ENCODE peak calls at places on chromosomes 11 and 22, in ten cellular contexts. M, P, J, Y, N, B, I, H, S and A are unnamed samples.

GRCh38 chr11:110196241-110196754 is 100.1 kb downstream of the RDX start:
- DNase-seq in M (no peak), P (peak; percentile 89), J (peak; percentile 90), Y (no peak), N (no peak), B (no peak), I (no peak), H (peak; percentile 27), S (peak; percentile 94), A (peak; percentile 79)

GRCh38 chr22:39318507-39319283 is 728 bp downstream of the RPL3 start:
- DNase-seq in M (no peak), P (no peak), J (no peak), Y (no peak), N (no peak), B (no peak), I (no peak), H (no peak), S (peak; percentile 18), A (no peak)

GRCh38 chr11:108160970-108161566 is 39.7 kb downstream of the ACAT1 start:
- DNase-seq in M (no peak), P (no peak), J (no peak), Y (no peak), N (no peak), B (no peak), I (no peak), H (no peak), S (no peak), A (no peak)

GRCh38 chr11:113881856-113882255 is 6.5 kb upstream of the USP28 start:
- DNase-seq in M (no peak), P (no peak), J (no peak), Y (no peak), N (no peak), B (no peak), I (no peak), H (no peak), S (no peak), A (no peak)

GRCh38 chr11:132064987-132065620 is 694.7 kb downstream of the NTM start:
- DNase-seq in M (no peak), P (peak; percentile 99), J (peak; percentile 100), Y (no peak), N (no peak), B (no peak), I (no peak), H (no peak), S (peak; percentile 95), A (peak; percentile 94)

GRCh38 chr11:95884364-95884763 is 39.5 kb downstream of the MTMR2 start:
- DNase-seq in M (no peak), P (peak; percentile 54), J (peak; percentile 14), Y (no peak), N (no peak), B (no peak), I (no peak), H (no peak), S (peak; percentile 70), A (peak; percentile 40)

GRCh38 chr11:20008870-20009644 is 151.2 kb downstream of the DBX1 start:
- DNase-seq in M (no peak), P (no peak), J (no peak), Y (no peak), N (no peak), B (no peak), I (no peak), H (no peak), S (no peak), A (no peak)

GRCh38 chr11:6927030-6927617 is 898 bp downstream of the ZNF215 start:
- DNase-seq in M (no peak), P (no peak), J (no peak), Y (no peak), N (no peak), B (no peak), I (no peak), H (no peak), S (peak; percentile 17), A (peak; percentile 32)

GRCh38 chr11:34890812-34891211 is 25.4 kb downstream of the APIP start:
- DNase-seq in M (no peak), P (peak; percentile 58), J (peak; percentile 26), Y (no peak), N (no peak), B (no peak), I (no peak), H (no peak), S (peak; percentile 81), A (peak; percentile 74)

GRCh38 chr11:75492181-75492820 is 33.4 kb downstream of the GDPD5 start:
- DNase-seq in M (peak; percentile 27), P (no peak), J (no peak), Y (no peak), N (no peak), B (no peak), I (no peak), H (no peak), S (no peak), A (no peak)

GRCh38 chr22:28072066-28072465 is 153.0 kb upstream of the PITPNB start:
- DNase-seq in M (no peak), P (no peak), J (peak; percentile 21), Y (no peak), N (no peak), B (no peak), I (no peak), H (no peak), S (no peak), A (peak; percentile 34)

GRCh38 chr11:107696140-107696539 is 15.7 kb downstream of the SLN start:
- DNase-seq in M (no peak), P (peak; percentile 91), J (peak; percentile 87), Y (no peak), N (no peak), B (no peak), I (no peak), H (no peak), S (peak; percentile 93), A (peak; percentile 95)

GRCh38 chr11:17475666-17476316 is 854 bp downstream of the ABCC8 start:
- DNase-seq in M (no peak), P (no peak), J (no peak), Y (no peak), N (no peak), B (no peak), I (no peak), H (no peak), S (no peak), A (no peak)

GRCh38 chr22:32334640-32335365 is 22.9 kb upstream of the RFPL3 start:
- DNase-seq in M (peak; percentile 23), P (no peak), J (no peak), Y (no peak), N (peak; percentile 19), B (peak; percentile 57), I (no peak), H (no peak), S (no peak), A (no peak)

GRCh38 chr11:44634401-44635281 is 69.2 kb downstream of the CD82 start:
- DNase-seq in M (peak; percentile 35), P (peak; percentile 68), J (peak; percentile 49), Y (peak; percentile 20), N (peak; percentile 79), B (peak; percentile 74), I (no peak), H (peak; percentile 53), S (peak; percentile 86), A (peak; percentile 60)

GRCh38 chr11:65488273-65489058 is 10.4 kb upstream of the MALAT1 start:
- DNase-seq in M (no peak), P (peak; percentile 78), J (peak; percentile 72), Y (no peak), N (no peak), B (peak; percentile 68), I (no peak), H (no peak), S (peak; percentile 55), A (peak; percentile 76)
- H3K4me3 ChIP-seq in M (peak overlapping the region; percentile 22), P (peak overlapping the region; percentile 2), J (no peak overlapping the region), Y (peak overlapping the region; percentile 46), N (peak overlapping the region; percentile 41), B (no peak overlapping the region), I (peak overlapping the region; percentile 19), H (no peak overlapping the region), S (peak overlapping the region; percentile 6), A (peak overlapping the region; percentile 32)

GRCh38 chr11:65452806-65453490 is 30.4 kb downstream of the NEAT1 start:
- DNase-seq in M (no peak), P (peak; percentile 69), J (peak; percentile 87), Y (no peak), N (no peak), B (no peak), I (no peak), H (no peak), S (peak; percentile 87), A (peak; percentile 95)

GRCh38 chr11:65454311-65454695 is 31.7 kb downstream of the NEAT1 start:
- DNase-seq in M (no peak), P (peak; percentile 44), J (no peak), Y (no peak), N (no peak), B (no peak), I (no peak), H (no peak), S (peak; percentile 31), A (peak; percentile 83)

GRCh38 chr11:65454696-65455456 is 32.3 kb downstream of the NEAT1 start:
- DNase-seq in M (peak; percentile 92), P (peak; percentile 90), J (peak; percentile 83), Y (peak; percentile 80), N (peak; percentile 92), B (peak; percentile 95), I (peak; percentile 88), H (peak; percentile 88), S (peak; percentile 85), A (peak; percentile 83)

GRCh38 chr11:65459552-65459951 is 37.0 kb downstream of the NEAT1 start:
- DNase-seq in M (no peak), P (no peak), J (no peak), Y (no peak), N (no peak), B (peak; percentile 34), I (no peak), H (no peak), S (no peak), A (no peak)

DNA sequence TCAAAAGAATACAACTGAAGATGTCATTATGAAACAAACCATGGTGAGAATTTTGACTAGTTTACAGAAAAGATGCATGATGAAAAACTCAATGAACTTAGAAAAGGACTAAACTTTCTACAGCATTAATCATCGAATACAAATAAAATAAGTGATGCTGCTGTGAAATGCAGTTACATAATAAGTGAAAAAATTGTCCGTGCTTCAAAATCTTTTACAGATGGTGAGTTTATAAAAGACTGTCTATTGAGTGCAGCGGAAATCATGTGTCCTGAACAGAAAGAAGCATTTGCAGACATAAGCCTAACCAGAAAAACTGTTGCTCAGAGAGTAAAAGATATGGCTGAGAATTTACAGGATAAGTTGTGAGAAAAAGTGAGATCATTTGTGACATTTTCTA is 33.8 kb downstream of the NEAT1 start:
- DNase-seq in M (no peak), P (no peak), J (no peak), Y (no peak), N (no peak), B (no peak), I (no peak), H (no peak), S (no peak), A (no peak)
- H3K4me3 ChIP-seq in M (no peak overlapping the region), P (no peak overlapping the region), J (peak overlapping the region; percentile 29), Y (no peak overlapping the region), N (no peak overlapping the region), B (no peak overlapping the region), I (no peak overlapping the region), H (no peak overlapping the region), S (no peak overlapping the region), A (no peak overlapping the region)

GRCh38 chr22:19525116-19525660 is 978 bp upstream of the CLDN5 start:
- DNase-seq in M (no peak), P (no peak), J (no peak), Y (no peak), N (peak; percentile 72), B (no peak), I (no peak), H (no peak), S (no peak), A (no peak)
- H3K4me3 ChIP-seq in M (peak overlapping the region; percentile 55), P (no peak overlapping the region), J (no peak overlapping the region), Y (no peak overlapping the region), N (peak overlapping the region; percentile 68), B (peak overlapping the region; percentile 49), I (peak overlapping the region; percentile 55), H (peak overlapping the region; percentile 43), S (no peak overlapping the region), A (no peak overlapping the region)

GRCh38 chr11:111512296-111513239 is at the start of gene BTG4:
- DNase-seq in M (no peak), P (no peak), J (peak; percentile 13), Y (no peak), N (no peak), B (no peak), I (no peak), H (no peak), S (no peak), A (no peak)
- H3K4me3 ChIP-seq in M (peak within 1 kb of the TSS; percentile 54), P (peak within 1 kb of the TSS; percentile 44), J (peak within 1 kb of the TSS; percentile 40), Y (no peak within 1 kb of the TSS), N (peak within 1 kb of the TSS; percentile 51), B (peak within 1 kb of the TSS; percentile 41), I (peak within 1 kb of the TSS; percentile 44), H (peak within 1 kb of the TSS; percentile 41), S (peak within 1 kb of the TSS; percentile 41), A (peak within 1 kb of the TSS; percentile 60)